ENCODE peak calls at places on chromosomes 6 and 20, in nine cellular contexts. I is activated CD4-positive, CD25-positive, alpha-beta regulatory T cell; Y is mesendoderm; F is stimulated activated CD8-positive, alpha-beta memory T cell treated with anti-CD3 and anti-CD28 coated beads, Interleukin-15, amount 100 ng/mL, for 1 hour; U is NCI-H1105 treated with DMSO at 0.1 percent for 48 hours; E is thyroid gland; S is psoas muscle; P is C1 segment of cervical spinal cord; J is left ventricle myocardium superior. G is an unnamed sample.

GRCh38 chr6:7073810-7074525 is 33.8 kb upstream of the RREB1 start:
- DNase-seq in P (peak; percentile 16), E (no peak), I (peak; percentile 30), J (peak; percentile 62), U (no peak), S (no peak), Y (no peak), F (peak; percentile 22), G (no peak)

GRCh38 chr20:57867807-57868206 is 158.0 kb upstream of the PMEPA1 start:
- DNase-seq in S (no peak), Y (no peak), P (no peak), F (no peak), U (no peak), J (no peak), E (no peak), I (no peak), G (peak; percentile 31)

GRCh38 chr6:100774681-100775080 is 106.4 kb downstream of the ASCC3 start:
- DNase-seq in J (no peak), E (no peak), Y (no peak), S (no peak), P (no peak), I (no peak), U (no peak), F (no peak), G (no peak)

GRCh38 chr20:44728835-44729342 is 13.7 kb downstream of the CCN5 start:
- DNase-seq in E (peak; percentile 91), I (no peak), P (no peak), Y (peak; percentile 78), J (peak; percentile 75), F (no peak), U (peak; percentile 92), S (peak; percentile 92), G (no peak)

GRCh38 chr6:90271831-90272230 is 24.8 kb downstream of the BACH2 start:
- DNase-seq in U (no peak), I (no peak), S (no peak), F (no peak), Y (no peak), J (no peak), E (no peak), P (no peak), G (no peak)

GRCh38 chr6:44808148-44808547 is 420.6 kb downstream of the CDC5L start:
- DNase-seq in I (no peak), S (no peak), P (no peak), J (no peak), E (no peak), F (no peak), Y (no peak), U (no peak), G (no peak)

GRCh38 chr20:22984611-22985010 is 50.5 kb upstream of the SSTR4 start:
- DNase-seq in I (no peak), E (peak; percentile 7), F (no peak), S (no peak), U (no peak), P (no peak), Y (no peak), J (peak; percentile 34), G (no peak)

GRCh38 chr6:131134950-131135243 is 370 bp upstream of the AKAP7 start:
- DNase-seq in F (no peak), P (no peak), E (no peak), I (no peak), J (no peak), S (no peak), Y (no peak), U (no peak), G (no peak)

GRCh38 chr20:37463726-37464125 is 57.3 kb upstream of the NNAT start:
- DNase-seq in F (no peak), I (no peak), U (no peak), P (no peak), J (no peak), Y (no peak), E (no peak), S (no peak), G (no peak)

GRCh38 chr6:20965276-20965675 is 431.0 kb downstream of the CDKAL1 start:
- DNase-seq in Y (no peak), I (no peak), S (no peak), F (no peak), E (no peak), J (no peak), P (no peak), U (no peak), G (no peak)

GRCh38 chr20:59020938-59021551 is 1.8 kb downstream of the TUBB1 start:
- DNase-seq in U (no peak), P (no peak), I (no peak), J (no peak), F (no peak), S (no peak), E (no peak), Y (peak; percentile 30), G (no peak)

GRCh38 chr6:23587582-23587981 is 538.4 kb upstream of the NRSN1 start:
- DNase-seq in I (no peak), J (no peak), E (no peak), Y (no peak), U (no peak), S (no peak), F (no peak), P (no peak), G (no peak)

GRCh38 chr6:165939047-165939446 is 228.6 kb downstream of the TBXT start:
- DNase-seq in F (no peak), P (no peak), Y (no peak), S (no peak), U (no peak), I (no peak), E (no peak), J (no peak), G (no peak)

GRCh38 chr6:146286976-146287375 is 256.7 kb upstream of the RAB32 start:
- DNase-seq in U (no peak), I (no peak), E (no peak), J (no peak), S (no peak), F (no peak), P (no peak), Y (no peak), G (no peak)

GRCh38 chr6:28235912-28236452 is 10.9 kb downstream of the ZSCAN9 start:
- DNase-seq in P (no peak), I (no peak), E (no peak), S (no peak), F (no peak), Y (peak; percentile 40), J (no peak), U (no peak), G (no peak)

GRCh38 chr20:57868310-57868709 is 158.5 kb upstream of the PMEPA1 start:
- DNase-seq in I (no peak), U (no peak), S (no peak), F (no peak), P (no peak), J (no peak), E (no peak), Y (no peak), G (peak; percentile 83)

GRCh38 chr6:126302191-126302590 is 37.7 kb upstream of the CENPW start:
- DNase-seq in U (no peak), F (no peak), Y (no peak), P (no peak), E (no peak), J (no peak), I (no peak), S (no peak), G (no peak)

GRCh38 chr20:45163071-45163803 is 11.5 kb upstream of the PI3 start:
- DNase-seq in I (no peak), P (no peak), S (no peak), E (no peak), U (no peak), F (no peak), Y (no peak), J (no peak), G (no peak)

GRCh38 chr20:59411191-59411988 is 111.0 kb downstream of the EDN3 start:
- DNase-seq in I (no peak), F (no peak), Y (no peak), U (no peak), S (no peak), E (no peak), P (no peak), J (no peak), G (no peak)

GRCh38 chr6:134452901-134453300 is 135.0 kb upstream of the SGK1 start:
- DNase-seq in F (no peak), Y (no peak), J (no peak), S (no peak), U (no peak), P (no peak), I (no peak), E (no peak), G (no peak)

GRCh38 chr6:109434456-109434855 is 6.0 kb downstream of the PPIL6 start:
- DNase-seq in I (no peak), F (no peak), E (no peak), S (no peak), Y (no peak), J (no peak), P (no peak), U (no peak), G (no peak)

GRCh38 chr20:10603971-10604864 is 69.6 kb downstream of the JAG1 start:
- DNase-seq in E (peak; percentile 18), Y (no peak), P (no peak), U (no peak), I (no peak), F (no peak), J (peak; percentile 67), S (peak; percentile 75), G (no peak)